ENCODE peak calls at places on chromosome X, in six cellular contexts. S is aorta; A is NCI-H774; U is activated CD4-positive, alpha-beta T cell treated with anti-CD3 and anti-CD28 coated beads, Interleukin-2, amount 50 U/mL, for 1 hour; X is choroid plexus epithelial cell; E is activated naive CD8-positive, alpha-beta T cell treated with anti-CD3 and anti-CD28 coated beads, Interleukin-2, amount 10 ng/mL, durations not matched to agents 7 days and 5 days. N is an unnamed sample.
A peak's percentile ranks its signal among the peaks of the same experiment; 100 is the strongest.

GRCh38 chrX:151806967-151807540 is 72.5 kb downstream of the CNGA2 start:
- DNase-seq in S (no peak), A (no peak), U (no peak), X (no peak), E (no peak), N (no peak)

GRCh38 chrX:136689441-136689840 is 41.5 kb downstream of the CD40LG start:
- DNase-seq in S (no peak), A (no peak), U (peak; percentile 12), X (peak; percentile 85), E (no peak), N (no peak)

GRCh38 chrX:25028726-25029125 is 13.0 kb upstream of the ARX start:
- DNase-seq in S (no peak), A (no peak), U (no peak), X (peak; percentile 41), E (no peak), N (no peak)

GRCh38 chrX:53047228-53047627 is 1.4 kb upstream of the GPR173 start:
- DNase-seq in S (no peak), A (no peak), U (no peak), X (no peak), E (no peak), N (no peak)

GRCh38 chrX:32687379-32687778 is 524.0 kb downstream of the DMD start:
- DNase-seq in S (no peak), A (no peak), U (no peak), X (no peak), E (no peak), N (no peak)

GRCh38 chrX:47628980-47629379 is 750 bp downstream of the CFP start:
- DNase-seq in S (no peak), A (no peak), U (no peak), X (no peak), E (no peak), N (no peak)

GRCh38 chrX:12751887-12752286 is 39.3 kb upstream of the PRPS2 start:
- DNase-seq in S (no peak), A (no peak), U (no peak), X (no peak), E (no peak), N (no peak)

GRCh38 chrX:115360220-115360781 is 70.8 kb downstream of the LUZP4 start:
- DNase-seq in S (no peak), A (no peak), U (no peak), X (no peak), E (no peak), N (no peak)

GRCh38 chrX:40474205-40474626 is 106.6 kb upstream of the ATP6AP2 start:
- DNase-seq in S (no peak), A (no peak), U (no peak), X (peak; percentile 75), E (no peak), N (no peak)

GRCh38 chrX:153600032-153600373 is 1.1 kb upstream of the CCNQ start:
- DNase-seq in S (no peak), A (no peak), U (no peak), X (no peak), E (no peak), N (no peak)

GRCh38 chrX:5306654-5307121 is 922.0 kb downstream of the NLGN4X start:
- DNase-seq in S (no peak), A (no peak), U (no peak), X (no peak), E (no peak), N (no peak)